ENCODE peak calls at places on chromosome 22, in seven cellular contexts. R is CD8-positive, alpha-beta memory T cell; O is endothelial cell; D is lung microvascular endothelial cell; Z is posterior vena cava; E is stimulated activated CD4-positive, alpha-beta T cell treated with anti-CD3 and anti-CD28 coated beads, Interleukin-15, amount 100 ng/mL, for 24 hours; A is renal cortical epithelial cell. N is an unnamed sample.

GRCh38 chr22:49964136-49964492 is 3.5 kb downstream of the PIM3 start:
- DNase-seq in R (peak), O (no peak), D (no peak), Z (peak), E (no peak), A (no peak), N (peak)

GRCh38 chr22:50340157-50340879 is 2.8 kb upstream of the PPP6R2 start:
- DNase-seq in R (no peak), O (no peak), D (no peak), Z (no peak), E (no peak), A (no peak), N (no peak)

GRCh38 chr22:49035818-49036457 is 791.7 kb downstream of the BRD1 start:
- DNase-seq in R (peak), O (no peak), D (no peak), Z (no peak), E (no peak), A (no peak), N (peak)

GRCh38 chr22:44667829-44668189 is 34.2 kb upstream of the PRR5 start:
- DNase-seq in R (peak), O (no peak), D (no peak), Z (no peak), E (peak), A (no peak), N (no peak)

GRCh38 chr22:40976866-40977700 is 25.9 kb downstream of the RBX1 start:
- DNase-seq in R (no peak), O (no peak), D (no peak), Z (peak), E (no peak), A (no peak), N (peak)

GRCh38 chr22:35587447-35587870 is 29.7 kb downstream of the MB start:
- DNase-seq in R (no peak), O (no peak), D (peak), Z (no peak), E (no peak), A (no peak), N (no peak)

GRCh38 chr22:20433191-20433590 is 4.4 kb downstream of the SCARF2 start:
- DNase-seq in R (peak), O (no peak), D (no peak), Z (peak), E (no peak), A (no peak), N (peak)

GRCh38 chr22:33867118-33867863 is 53.0 kb downstream of the LARGE1 start:
- DNase-seq in R (no peak), O (no peak), D (no peak), Z (no peak), E (no peak), A (peak), N (no peak)

GRCh38 chr22:41446639-41447434 is at the start of gene TOB2:
- DNase-seq in R (peak), O (peak), D (peak), Z (peak), E (peak), A (peak), N (peak)

GRCh38 chr22:29216873-29217666 is 11.4 kb downstream of the EMID1 start:
- DNase-seq in R (no peak), O (no peak), D (no peak), Z (no peak), E (no peak), A (peak), N (peak)

GRCh38 chr22:27880778-27881394 is 38.2 kb downstream of the PITPNB start:
- DNase-seq in R (no peak), O (peak), D (peak), Z (no peak), E (no peak), A (peak), N (no peak)

GRCh38 chr22:35914665-35915476 is 113.8 kb downstream of the RBFOX2 start:
- DNase-seq in R (no peak), O (peak), D (peak), Z (no peak), E (no peak), A (peak), N (no peak)

GRCh38 chr22:39966522-39966921 is 6.3 kb downstream of the TMA7B start:
- DNase-seq in R (no peak), O (no peak), D (no peak), Z (no peak), E (no peak), A (no peak), N (no peak)

GRCh38 chr22:49824185-49824925 is 3.3 kb downstream of the BRD1 start:
- DNase-seq in R (no peak), O (no peak), D (no peak), Z (no peak), E (no peak), A (peak), N (no peak)

GRCh38 chr22:26610983-26611382 is 6.8 kb downstream of the CRYBB1 start:
- DNase-seq in R (no peak), O (no peak), D (no peak), Z (no peak), E (no peak), A (no peak), N (no peak)

GRCh38 chr22:26404851-26405357 is 24.2 kb upstream of the ASPHD2 start:
- DNase-seq in R (no peak), O (no peak), D (no peak), Z (no peak), E (no peak), A (no peak), N (no peak)

GRCh38 chr22:41197808-41198585 is 7.1 kb upstream of the L3MBTL2 start:
- DNase-seq in R (peak), O (peak), D (peak), Z (peak), E (peak), A (no peak), N (no peak)

GRCh38 chr22:20956258-20957117 is 10.6 kb upstream of the AIFM3 start:
- DNase-seq in R (no peak), O (no peak), D (no peak), Z (no peak), E (no peak), A (peak), N (no peak)

GRCh38 chr22:23419931-23420330 is 160.2 kb downstream of the IGLL1 start:
- DNase-seq in R (no peak), O (no peak), D (no peak), Z (no peak), E (no peak), A (no peak), N (no peak)

GRCh38 chr22:41501209-41501608 is 32.3 kb downstream of the ACO2 start:
- DNase-seq in R (no peak), O (no peak), D (peak), Z (no peak), E (peak), A (peak), N (no peak)

GRCh38 chr22:29380032-29380781 is 8.2 kb downstream of the AP1B1 start:
- DNase-seq in R (no peak), O (no peak), D (peak), Z (no peak), E (no peak), A (peak), N (no peak)

GRCh38 chr22:36026741-36027140 is 1.9 kb downstream of the RBFOX2 start:
- DNase-seq in R (no peak), O (peak), D (no peak), Z (no peak), E (no peak), A (peak), N (no peak)

GRCh38 chr22:44765571-44766285 is 13.4 kb downstream of the ARHGAP8 start:
- DNase-seq in R (no peak), O (no peak), D (no peak), Z (no peak), E (no peak), A (no peak), N (no peak)

GRCh38 chr22:43441751-43442150 is 29.9 kb downstream of the MPPED1 start:
- DNase-seq in R (no peak), O (no peak), D (no peak), Z (peak), E (no peak), A (no peak), N (no peak)

N was measured in chondrocyte.